ENCODE peak calls at places on chromosomes 6 and 20, in five cellular contexts. L is K562, F is GM12878, H is upper lobe of left lung, X is HepG2. V is an unnamed sample.

GRCh38 chr6:7381092-7381491 is 8.4 kb downstream of the CAGE1 start:
- ATAC-seq in X (no peak), H (no peak), F (no peak), L (peak), V (no peak)

GRCh38 chr6:92753956-92754355 is 665.4 kb downstream of the EPHA7 start:
- ATAC-seq in H (peak), F (no peak), L (no peak), X (no peak), V (no peak)

GRCh38 chr20:48932375-48932941 is 10.9 kb downstream of the ARFGEF2 start:
- ATAC-seq in F (no peak), H (no peak), L (no peak), X (peak), V (no peak)

GRCh38 chr6:79005497-79005896 is 72.6 kb downstream of the PHIP start:
- ATAC-seq in H (no peak), L (no peak), F (no peak), X (no peak), V (no peak)

GRCh38 chr20:25057234-25058050 is 497 bp downstream of the ACSS1 start:
- ATAC-seq in X (peak), F (peak), L (no peak), H (peak), V (peak)

GRCh38 chr6:32604434-32604877 is 14.8 kb upstream of the HLA-DRB1 start:
- ATAC-seq in H (peak), L (no peak), X (no peak), F (peak), V (no peak)

GRCh38 chr6:123636282-123636681 is 468 bp downstream of the TRDN start:
- ATAC-seq in L (no peak), F (no peak), H (no peak), X (no peak), V (no peak)

GRCh38 chr6:110748458-110748857 is 66.8 kb downstream of the CDK19 start:
- ATAC-seq in X (no peak), F (no peak), H (no peak), L (no peak), V (no peak)

GRCh38 chr20:46670228-46670584 is 18.9 kb upstream of the SLC13A3 start:
- ATAC-seq in F (no peak), X (no peak), H (no peak), L (no peak), V (no peak)

GRCh38 chr6:118509009-118509617 is 39.0 kb upstream of the PLN start:
- ATAC-seq in F (peak), X (no peak), H (no peak), L (no peak), V (no peak)

GRCh38 chr6:100176321-100176950 is 182.4 kb upstream of the MCHR2 start:
- ATAC-seq in H (peak), L (peak), X (peak), F (peak), V (no peak)

GRCh38 chr6:33075208-33075567 is 602 bp upstream of the HLA-DPB1 start:
- ATAC-seq in F (peak), H (no peak), L (no peak), X (no peak), V (no peak)

GRCh38 chr6:5333653-5334052 is 72.3 kb downstream of the FARS2 start:
- ATAC-seq in H (no peak), X (peak), L (no peak), F (no peak), V (peak)

GRCh38 chr20:16914277-16914676 is 166.1 kb downstream of the OTOR start:
- ATAC-seq in L (no peak), H (peak), F (no peak), X (no peak), V (no peak)

GRCh38 chr6:5450073-5450472 is 188.8 kb downstream of the FARS2 start:
- ATAC-seq in H (no peak), L (no peak), X (no peak), F (no peak), V (no peak)

GRCh38 chr6:154466139-154466538 is 44.3 kb downstream of the CNKSR3 start:
- ATAC-seq in X (no peak), H (no peak), L (no peak), F (no peak), V (no peak)

GRCh38 chr6:83354747-83355146 is 76.1 kb downstream of the ME1 start:
- ATAC-seq in H (no peak), F (no peak), L (no peak), X (no peak), V (no peak)

GRCh38 chr6:118620202-118620601 is 31.2 kb downstream of the CEP85L start:
- ATAC-seq in L (no peak), X (no peak), F (no peak), H (no peak), V (no peak)

GRCh38 chr6:93779086-93779858 is 359.9 kb upstream of the EPHA7 start:
- ATAC-seq in F (no peak), H (no peak), L (no peak), X (peak), V (no peak)

GRCh38 chr20:25205277-25206062 is 10.0 kb downstream of the ENTPD6 start:
- ATAC-seq in F (no peak), H (peak), X (peak), L (no peak), V (no peak)

GRCh38 chr6:128230267-128230989 is 290.0 kb downstream of the PTPRK start:
- ATAC-seq in L (no peak), X (peak), F (no peak), H (no peak), V (no peak)

GRCh38 chr6:158795516-158795915 is 23.7 kb downstream of the EZR start:
- ATAC-seq in F (peak), L (no peak), X (no peak), H (no peak), V (no peak)

GRCh38 chr6:46438245-46438644 is 53.0 kb downstream of the RCAN2 start:
- ATAC-seq in L (peak), F (no peak), H (no peak), X (no peak), V (no peak)

GRCh38 chr6:12203001-12203400 is 87.2 kb upstream of the EDN1 start:
- ATAC-seq in H (no peak), F (no peak), L (no peak), X (peak), V (no peak)

GRCh38 chr6:55047433-55048044 is 126.8 kb upstream of the HCRTR2 start:
- ATAC-seq in F (no peak), L (no peak), X (no peak), H (no peak), V (no peak)

GRCh38 chr20:47173596-47174216 is 182.8 kb downstream of the ZMYND8 start:
- ATAC-seq in X (no peak), H (no peak), F (no peak), L (peak), V (no peak)

GRCh38 chr6:65638047-65638831 is 68.8 kb downstream of the EYS start:
- ATAC-seq in F (peak), H (no peak), X (peak), L (peak), V (no peak)

DNA sequence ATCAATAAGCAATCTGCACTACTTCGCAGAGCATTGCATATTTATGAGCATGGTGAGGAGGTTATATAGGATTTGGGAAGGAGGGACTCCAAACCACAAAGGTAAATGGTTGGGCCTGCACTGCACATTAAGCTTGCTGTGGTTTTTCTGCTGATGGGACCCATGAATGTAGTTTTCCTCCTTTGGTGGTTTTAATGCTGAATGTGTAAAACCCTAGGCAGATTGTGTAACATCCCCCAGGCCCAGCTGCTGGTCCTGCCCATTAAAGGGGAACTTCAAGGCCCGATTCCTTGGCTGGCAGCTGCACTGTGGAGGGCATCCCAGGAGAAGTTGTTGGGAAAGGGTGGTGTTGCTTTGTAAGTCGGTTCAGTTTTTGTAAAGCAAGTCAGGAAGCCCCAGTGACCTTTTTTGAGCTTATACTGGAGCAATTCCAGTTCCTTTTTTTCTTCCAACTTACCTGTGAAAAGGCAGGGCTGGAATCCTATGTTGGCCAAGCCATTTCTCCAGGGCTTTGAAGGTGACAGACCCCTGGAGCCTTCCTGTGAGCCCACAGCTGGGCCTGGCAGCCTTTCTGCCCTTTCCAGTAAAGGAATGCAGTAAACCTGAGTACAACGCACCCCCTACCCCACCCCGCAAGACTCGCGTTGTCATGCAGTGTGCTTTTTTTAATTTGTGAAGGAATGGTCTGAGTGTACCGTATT is 43.1 kb upstream of the NAA20 start:
- ATAC-seq in F (no peak), X (no peak), H (peak), L (no peak), V (peak)
- H3K4me3 ChIP-seq in F (no peak), X (no peak), H (peak), L (no peak), V (no peak)

GRCh38 chr20:52269327-52269726 is 77.7 kb upstream of the ZFP64 start:
- ATAC-seq in X (no peak), H (no peak), L (no peak), F (no peak), V (peak)
- TF ChIP-seq POLR2AphosphoS5 in X (no peak), H (peak), L (no peak), F (no peak), V (peak)

GRCh38 chr20:51012357-51012756 is 10.6 kb downstream of the KCNG1 start:
- ATAC-seq in X (no peak), F (no peak), H (no peak), L (no peak), V (no peak)

GRCh38 chr20:51008718-51009117 is 14.2 kb downstream of the KCNG1 start:
- ATAC-seq in H (no peak), F (no peak), X (no peak), L (no peak), V (no peak)

GRCh38 chr20:51011479-51011878 is 11.4 kb downstream of the KCNG1 start:
- ATAC-seq in X (no peak), F (no peak), L (no peak), H (no peak), V (no peak)

GRCh38 chr20:51009303-51010042 is 13.4 kb downstream of the KCNG1 start:
- ATAC-seq in H (no peak), X (no peak), F (no peak), L (no peak), V (no peak)

GRCh38 chr20:51010043-51010365 is 12.9 kb downstream of the KCNG1 start:
- ATAC-seq in H (no peak), L (no peak), F (no peak), X (no peak), V (no peak)
- TF ChIP-seq EP300 in H (no peak), L (no peak), F (no peak), X (no peak), V (no peak)

GRCh38 chr6:131134220-131134831 is 941 bp upstream of the AKAP7 start:
- ATAC-seq in F (no peak), H (no peak), L (no peak), X (no peak), V (no peak)
- H3K4me3 ChIP-seq in F (no peak), H (no peak), L (no peak), X (peak), V (peak)

GRCh38 chr6:133952815-133953633 is at the start of gene TBPL1:
- ATAC-seq in H (peak), X (peak), F (peak), L (peak), V (peak)

GRCh38 chr6:133951227-133951626 is 1.8 kb upstream of the TBPL1 start:
- ATAC-seq in F (no peak), H (no peak), L (no peak), X (no peak), V (no peak)

GRCh38 chr6:133955136-133955576 is 2.1 kb downstream of the TBPL1 start:
- ATAC-seq in L (peak), H (no peak), F (no peak), X (no peak), V (no peak)

GRCh38 chr6:133953634-133954415 is 801 bp downstream of the TBPL1 start:
- ATAC-seq in F (peak), H (no peak), L (peak), X (peak), V (no peak)

GRCh38 chr6:133951881-133952814 is 876 bp upstream of the TBPL1 start:
- ATAC-seq in F (peak), H (peak), X (peak), L (peak), V (peak)
- TF ChIP-seq POLR2AphosphoS5 in F (peak), H (no peak), X (peak), L (no peak), V (peak)

GRCh38 chr6:125190667-125191066 is 37.1 kb downstream of the TPD52L1 start:
- ATAC-seq in H (no peak), F (no peak), L (no peak), X (no peak), V (no peak)

GRCh38 chr6:125189494-125189893 is 35.9 kb downstream of the TPD52L1 start:
- ATAC-seq in L (no peak), X (no peak), H (no peak), F (no peak), V (no peak)

GRCh38 chr6:125188594-125189203 is 35.1 kb downstream of the TPD52L1 start:
- ATAC-seq in L (no peak), X (no peak), H (no peak), F (no peak), V (no peak)

GRCh38 chr6:125191916-125192609 is 38.5 kb downstream of the TPD52L1 start:
- ATAC-seq in L (peak), F (peak), X (peak), H (peak), V (peak)

DNA sequence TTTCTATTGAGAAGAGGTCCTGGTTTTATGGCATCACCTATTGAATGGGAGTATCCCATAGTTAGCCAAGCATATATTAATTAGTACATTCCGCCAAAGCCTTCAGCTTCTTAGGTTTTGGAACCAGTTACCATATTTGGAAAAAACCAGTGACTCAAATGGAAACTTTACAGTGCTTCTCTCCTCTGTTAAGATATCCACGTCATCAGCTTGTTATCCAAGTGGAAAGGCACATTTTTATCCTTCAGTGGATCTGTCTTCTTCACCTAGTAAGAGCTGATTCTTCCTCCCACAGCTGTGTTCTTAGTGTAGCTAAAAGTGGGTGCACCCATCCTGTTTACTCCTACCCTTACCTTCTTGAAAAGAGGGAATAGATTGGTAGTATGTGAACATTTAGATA is 34.5 kb downstream of the TPD52L1 start:
- ATAC-seq in X (no peak), H (no peak), F (no peak), L (peak), V (no peak)
- TF ChIP-seq EP300 in X (no peak), H (no peak), F (no peak), L (peak), V (no peak)

GRCh38 chr6:31569861-31570536 is 2.1 kb upstream of the LTA start:
- ATAC-seq in H (no peak), F (no peak), L (no peak), X (no peak), V (no peak)
- H3K4me3 ChIP-seq in H (no peak), F (peak), L (no peak), X (no peak), V (no peak)

GRCh38 chr6:106555767-106556166 is 73.5 kb downstream of the RTN4IP1 start:
- ATAC-seq in H (no peak), F (peak), X (no peak), L (no peak), V (no peak)
- TF ChIP-seq POLR2AphosphoS5 in H (no peak), F (no peak), X (no peak), L (no peak), V (no peak)

V was measured in gastroesophageal sphincter.